ENCODE peak calls at places on chromosomes 13 and 19, in seven cellular contexts. W is stimulated activated CD4-positive, alpha-beta T cell treated with anti-CD3 and anti-CD28 coated beads, Interleukin-2, amount 100 ng/mL, for 48 hours; P is adrenal gland; M is OCI-LY7; D is SHP77; Y is HFF-Myc; N is dermis microvascular lymphatic vessel endothelial cell. O is an unnamed sample.

GRCh38 chr13:34425307-34425949 is 516.6 kb upstream of the NBEA start:
- DNase-seq in W (no peak), N (no peak), D (no peak), Y (no peak), P (no peak), M (no peak), O (no peak)

GRCh38 chr13:20964904-20965303 is 62.4 kb upstream of the XPO4 start:
- DNase-seq in M (no peak), Y (no peak), W (no peak), N (no peak), P (no peak), D (no peak), O (no peak)

GRCh38 chr19:4454952-4455738 is 2.4 kb downstream of the UBXN6 start:
- DNase-seq in P (peak; percentile 90), W (no peak), D (no peak), Y (no peak), N (no peak), M (no peak), O (no peak)

GRCh38 chr19:10520652-10521318 is 3.5 kb upstream of the S1PR5 start:
- DNase-seq in W (no peak), D (no peak), M (no peak), Y (no peak), P (no peak), N (no peak), O (no peak)

GRCh38 chr19:55465460-55466245 is 1.1 kb upstream of the C19orf85 start:
- DNase-seq in Y (no peak), N (no peak), P (no peak), D (no peak), W (no peak), M (no peak), O (no peak)

GRCh38 chr13:29515372-29515771 is 80.1 kb downstream of the SLC7A1 start:
- DNase-seq in M (no peak), W (no peak), P (no peak), D (no peak), Y (no peak), N (no peak), O (no peak)

GRCh38 chr13:74487091-74487722 is 353.0 kb upstream of the KLF12 start:
- DNase-seq in N (no peak), M (no peak), P (no peak), Y (no peak), D (no peak), W (no peak), O (no peak)

GRCh38 chr19:40270362-40271089 is 14.6 kb downstream of the AKT2 start:
- DNase-seq in M (no peak), D (no peak), P (no peak), N (no peak), Y (no peak), W (no peak), O (no peak)

GRCh38 chr19:32330149-32330548 is 15.3 kb upstream of the ZNF507 start:
- DNase-seq in Y (no peak), W (no peak), M (no peak), N (no peak), P (peak; percentile 62), D (no peak), O (no peak)

GRCh38 chr13:59269476-59269875 is 894.3 kb downstream of the DIAPH3 start:
- DNase-seq in W (no peak), Y (no peak), M (no peak), D (no peak), N (no peak), P (no peak), O (no peak)

GRCh38 chr13:110306960-110307696 is at the start of the genes COL4A1 and COL4A2:
- DNase-seq in N (peak; percentile 58), Y (no peak), M (no peak), W (no peak), D (no peak), P (peak; percentile 77), O (no peak)

GRCh38 chr19:45878043-45878794 is 7.7 kb downstream of the IRF2BP1 start:
- DNase-seq in M (no peak), W (no peak), D (no peak), P (no peak), N (no peak), Y (no peak), O (no peak)

GRCh38 chr19:13329766-13330165 is 176.5 kb downstream of the CACNA1A start:
- DNase-seq in D (no peak), N (no peak), P (no peak), M (no peak), Y (no peak), W (no peak), O (no peak)

GRCh38 chr19:29507081-29507860 is 18.5 kb upstream of the VSTM2B start:
- DNase-seq in M (no peak), W (no peak), P (no peak), N (no peak), D (no peak), Y (no peak), O (no peak)

GRCh38 chr13:107157272-107157671 is 589.3 kb upstream of the ARGLU1 start:
- DNase-seq in M (no peak), Y (no peak), W (no peak), N (no peak), D (no peak), P (no peak), O (no peak)

GRCh38 chr13:73835138-73835721 is 299.0 kb downstream of the KLF12 start:
- DNase-seq in M (peak; percentile 73), P (no peak), Y (peak; percentile 21), D (peak; percentile 37), N (peak; percentile 27), W (no peak), O (no peak)

GRCh38 chr13:31094331-31095015 is 67.2 kb downstream of the HSPH1 start:
- DNase-seq in Y (no peak), P (no peak), M (no peak), D (no peak), W (no peak), N (no peak), O (no peak)

GRCh38 chr19:30450945-30451344 is 78.8 kb downstream of the ZNF536 start:
- DNase-seq in P (no peak), D (no peak), M (no peak), W (no peak), N (no peak), Y (no peak), O (no peak)

GRCh38 chr13:89214115-89214514 is 1542.9 kb downstream of the SLITRK5 start:
- DNase-seq in D (no peak), Y (no peak), P (no peak), N (no peak), M (no peak), W (no peak), O (no peak)

GRCh38 chr19:17779281-17779930 is 15.5 kb upstream of the B3GNT3 start:
- DNase-seq in D (no peak), M (no peak), N (no peak), W (no peak), Y (no peak), P (peak; percentile 64), O (no peak)

GRCh38 chr13:77289844-77290243 is 37.0 kb downstream of the MYCBP2 start:
- DNase-seq in D (no peak), M (no peak), N (no peak), P (no peak), W (no peak), Y (no peak), O (no peak)

GRCh38 chr13:81487151-81487550 is 1146.2 kb upstream of the SPRY2 start:
- DNase-seq in M (no peak), W (no peak), N (no peak), P (no peak), D (peak; percentile 10), Y (no peak), O (no peak)

GRCh38 chr13:41505209-41505835 is 48.0 kb downstream of the RGCC start:
- DNase-seq in W (no peak), D (no peak), Y (peak; percentile 57), N (no peak), M (no peak), P (no peak), O (no peak)

GRCh38 chr19:38707512-38708114 is 36.7 kb downstream of the CAPN12 start:
- DNase-seq in Y (no peak), P (peak; percentile 90), N (peak; percentile 99), M (no peak), D (no peak), W (no peak), O (no peak)

GRCh38 chr19:5131031-5131865 is 162.3 kb downstream of the KDM4B start:
- DNase-seq in M (peak; percentile 78), P (no peak), Y (no peak), N (no peak), W (peak; percentile 13), D (no peak), O (no peak)

GRCh38 chr13:20993661-20994440 is 67.5 kb downstream of the LATS2 start:
- DNase-seq in N (no peak), W (no peak), M (no peak), P (no peak), Y (peak; percentile 42), D (no peak), O (no peak)

O was measured in natural killer cell treated with Interleukin-12 subunit alpha and Interleukin-12 subunit beta and Interleukin-15 and Interleukin-18, amount 100 ng/mL, for 72 hours.